ENCODE peak calls at places on chromosomes 1 and 21, in eight cellular contexts. R is adrenal gland, V is right lobe of liver, F is mucosa of descending colon, W is astrocyte of the cerebellum, Q is HCT116, H is GM12878, A is WTC11. I is an unnamed sample.

GRCh38 chr1:171940373-171940772 is 99.1 kb downstream of the DNM3 start:
- DNase-seq in R (no peak), V (no peak), F (no peak), W (no peak), Q (no peak), H (no peak), A (no peak), I (no peak)

GRCh38 chr1:228101994-228102790 is 933 bp downstream of the C1orf35 start:
- DNase-seq in R (no peak), V (no peak), F (peak; percentile 58), W (no peak), Q (no peak), H (no peak), A (peak; percentile 51), I (peak; percentile 56)

GRCh38 chr1:234978397-234979291 is 150.0 kb downstream of the TOMM20 start:
- DNase-seq in R (peak; percentile 73), V (peak; percentile 92), F (peak; percentile 82), W (no peak), Q (peak; percentile 63), H (peak; percentile 94), A (no peak), I (peak; percentile 87)

GRCh38 chr1:203473781-203474305 is 1.8 kb upstream of the PRELP start:
- DNase-seq in R (no peak), V (no peak), F (no peak), W (no peak), Q (no peak), H (no peak), A (no peak), I (no peak)

GRCh38 chr21:36707763-36708511 is 9.0 kb downstream of the SIM2 start:
- DNase-seq in R (no peak), V (peak; percentile 35), F (no peak), W (no peak), Q (no peak), H (no peak), A (no peak), I (no peak)

GRCh38 chr1:179478370-179478769 is 97.4 kb downstream of the NPHS2 start:
- DNase-seq in R (no peak), V (no peak), F (no peak), W (no peak), Q (no peak), H (no peak), A (no peak), I (no peak)

GRCh38 chr1:91844862-91845528 is 41.0 kb downstream of the TGFBR3 start:
- DNase-seq in R (peak; percentile 55), V (no peak), F (no peak), W (peak; percentile 60), Q (no peak), H (no peak), A (no peak), I (no peak)

GRCh38 chr1:31095985-31096384 is 30.5 kb upstream of the PUM1 start:
- DNase-seq in R (no peak), V (no peak), F (no peak), W (no peak), Q (no peak), H (no peak), A (no peak), I (no peak)

GRCh38 chr1:59384443-59384842 is 87.5 kb downstream of the FGGY start:
- DNase-seq in R (no peak), V (no peak), F (no peak), W (no peak), Q (no peak), H (no peak), A (no peak), I (no peak)

GRCh38 chr1:53792751-53793150 is 45.3 kb downstream of the NDC1 start:
- DNase-seq in R (no peak), V (no peak), F (no peak), W (no peak), Q (no peak), H (no peak), A (no peak), I (no peak)

GRCh38 chr1:235883261-235883927 is 16.7 kb upstream of the LYST start:
- DNase-seq in R (peak; percentile 87), V (peak; percentile 94), F (peak; percentile 66), W (peak; percentile 93), Q (no peak), H (peak; percentile 76), A (no peak), I (peak; percentile 76)

GRCh38 chr1:53967409-53968124 is 21.4 kb downstream of the LRRC42 start:
- DNase-seq in R (no peak), V (no peak), F (no peak), W (no peak), Q (no peak), H (no peak), A (no peak), I (no peak)

GRCh38 chr1:228397454-228397786 is 9.2 kb downstream of the TRIM11 start:
- DNase-seq in R (no peak), V (no peak), F (no peak), W (no peak), Q (no peak), H (no peak), A (no peak), I (no peak)

GRCh38 chr1:21823206-21823979 is 11.3 kb downstream of the LDLRAD2 start:
- DNase-seq in R (no peak), V (no peak), F (no peak), W (no peak), Q (no peak), H (no peak), A (no peak), I (no peak)

GRCh38 chr1:239387304-239388231 is 1.2 kb downstream of the CHRM3 start:
- DNase-seq in R (no peak), V (no peak), F (peak; percentile 32), W (no peak), Q (no peak), H (no peak), A (peak; percentile 41), I (peak; percentile 51)

GRCh38 chr1:94688646-94689045 is 131.5 kb upstream of the SLC44A3 start:
- DNase-seq in R (no peak), V (no peak), F (no peak), W (no peak), Q (no peak), H (no peak), A (peak; percentile 60), I (no peak)

GRCh38 chr1:200405273-200405672 is 4.6 kb downstream of the ZNF281 start:
- DNase-seq in R (no peak), V (no peak), F (no peak), W (no peak), Q (no peak), H (no peak), A (no peak), I (no peak)

GRCh38 chr1:231806623-231807470 is 180.3 kb downstream of the DISC1 start:
- DNase-seq in R (peak; percentile 38), V (peak; percentile 51), F (peak; percentile 56), W (no peak), Q (peak; percentile 36), H (no peak), A (peak; percentile 86), I (peak; percentile 57)

GRCh38 chr1:36831171-36831810 is 203.0 kb downstream of the GRIK3 start:
- DNase-seq in R (no peak), V (no peak), F (no peak), W (no peak), Q (no peak), H (no peak), A (no peak), I (no peak)

GRCh38 chr1:185367218-185367617 is 50.2 kb upstream of the IVNS1ABP start:
- DNase-seq in R (no peak), V (no peak), F (no peak), W (no peak), Q (no peak), H (no peak), A (no peak), I (no peak)

GRCh38 chr21:38027901-38028300 is 111.6 kb upstream of the KCNJ6 start:
- DNase-seq in R (no peak), V (no peak), F (no peak), W (no peak), Q (no peak), H (no peak), A (no peak), I (no peak)

GRCh38 chr1:175090775-175091174 is 23.1 kb downstream of the TNN start:
- DNase-seq in R (no peak), V (no peak), F (peak; percentile 2), W (no peak), Q (no peak), H (no peak), A (no peak), I (no peak)

GRCh38 chr1:211606914-211607751 is 28.2 kb upstream of the SLC30A1 start:
- DNase-seq in R (no peak), V (no peak), F (no peak), W (no peak), Q (no peak), H (peak; percentile 35), A (no peak), I (no peak)

DNA sequence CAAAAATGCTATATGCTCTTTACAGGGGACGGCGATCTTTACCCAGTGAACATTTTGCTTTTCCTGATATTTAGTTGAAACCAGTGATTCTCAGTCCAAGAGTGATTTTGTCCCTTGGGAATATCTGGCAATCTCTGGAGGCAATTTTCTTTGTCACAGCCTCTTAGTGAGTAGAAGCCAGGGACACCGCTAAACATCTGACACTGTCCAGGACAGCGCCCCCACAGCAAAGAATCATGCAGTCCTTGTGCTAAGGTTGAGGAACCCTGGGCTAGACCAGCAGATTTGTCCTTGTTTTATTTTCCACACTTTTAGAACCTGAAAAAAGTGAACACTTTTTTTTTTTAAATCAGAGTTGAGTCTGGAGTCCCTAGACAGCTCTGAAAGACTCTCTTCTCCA is 13.1 kb downstream of the EVA1C start:
- DNase-seq in R (no peak), V (no peak), F (no peak), W (no peak), Q (no peak), H (no peak), A (no peak), I (no peak)
- TF ChIP-seq CTCF in R (no peak), V (no peak), F (no peak), W (peak; percentile 10), Q (peak; percentile 19), H (no peak), A (no peak), I (no peak)

GRCh38 chr1:212915245-212916091 is 34.9 kb upstream of the VASH2 start:
- DNase-seq in R (no peak), V (no peak), F (peak; percentile 20), W (peak; percentile 60), Q (no peak), H (no peak), A (peak; percentile 36), I (no peak)
- TF ChIP-seq CTCF in R (peak; percentile 7), V (peak; percentile 10), F (no peak), W (peak; percentile 66), Q (peak; percentile 56), H (peak; percentile 38), A (peak; percentile 25), I (no peak)

GRCh38 chr1:104878203-104878911 is 1128.7 kb downstream of the AMY1C start:
- DNase-seq in R (no peak), V (no peak), F (no peak), W (no peak), Q (no peak), H (no peak), A (peak; percentile 68), I (no peak)
- TF ChIP-seq CTCF in R (no peak), V (no peak), F (no peak), W (no peak), Q (no peak), H (peak; percentile 30), A (no peak), I (no peak)

DNA sequence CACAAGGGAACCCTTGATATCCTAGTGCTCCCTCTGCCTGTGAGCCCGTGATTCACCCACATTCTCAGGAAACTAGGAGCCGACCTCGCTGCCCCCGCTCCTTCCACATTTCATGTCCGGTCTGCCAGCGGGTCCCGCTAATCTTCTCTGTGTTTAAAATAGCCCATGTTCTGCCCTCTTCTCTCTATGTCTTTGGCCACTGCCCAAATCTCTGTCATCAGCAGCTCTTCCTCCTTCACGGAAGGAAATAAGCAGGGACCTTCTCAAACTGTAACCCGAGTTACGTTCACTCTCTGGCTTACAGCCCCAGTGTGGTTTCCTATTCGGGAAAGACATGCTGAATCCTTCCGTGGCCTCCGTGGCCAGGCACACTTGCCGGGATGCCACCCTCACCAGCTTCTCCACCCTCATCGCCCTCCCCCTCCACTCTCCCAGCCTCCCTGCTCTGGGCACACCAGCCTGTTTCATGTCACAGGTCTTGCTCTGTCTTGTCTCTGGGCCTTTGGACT is 21.1 kb upstream of the UBXN10 start:
- DNase-seq in R (peak; percentile 44), V (peak; percentile 58), F (peak; percentile 30), W (no peak), Q (no peak), H (no peak), A (no peak), I (no peak)
- TF ChIP-seq CTCF in R (no peak), V (peak; percentile 17), F (no peak), W (no peak), Q (no peak), H (no peak), A (no peak), I (no peak)

I was measured in colonic mucosa.